ENCODE peak calls at places on chromosomes 16 and 17, in four cellular contexts. N, J, H and G are unnamed samples.

GRCh38 chr16:188674-189073 is 8.4 kb downstream of the HBQ1 start:
- DNase-seq in N (no peak), J (peak; percentile 33), H (no peak), G (peak; percentile 52)

GRCh38 chr16:89565506-89566372 is 5.3 kb downstream of the RPL13 start:
- DNase-seq in H (peak; percentile 32), N (no peak), J (peak; percentile 85), G (no peak)

GRCh38 chr17:45234641-45235040 is 13.0 kb downstream of the FMNL1 start:
- DNase-seq in J (peak; percentile 90), H (no peak), N (no peak), G (peak; percentile 56)

GRCh38 chr17:62965649-62966425 is at the start of gene TANC2:
- DNase-seq in J (peak; percentile 88), H (peak; percentile 76), N (peak; percentile 57), G (peak; percentile 87)

GRCh38 chr16:1258906-1259759 is 3.3 kb downstream of the TPSD1 start:
- DNase-seq in J (peak; percentile 45), N (no peak), H (no peak), G (no peak)

GRCh38 chr16:71474864-71475263 is 12.8 kb upstream of the ZNF23 start:
- DNase-seq in N (no peak), H (peak; percentile 92), J (no peak), G (no peak)

GRCh38 chr16:25988089-25988488 is 296.3 kb downstream of the HS3ST4 start:
- DNase-seq in J (peak; percentile 4), N (no peak), H (no peak), G (no peak)

GRCh38 chr16:68233085-68233834 is 2.7 kb downstream of the ESRP2 start:
- DNase-seq in H (no peak), J (no peak), N (no peak), G (no peak)

GRCh38 chr16:25006504-25007055 is 8.6 kb downstream of the ARHGAP17 start:
- DNase-seq in N (no peak), H (peak; percentile 55), J (no peak), G (no peak)

GRCh38 chr16:49458221-49458620 is 84.6 kb downstream of the C16orf78 start:
- DNase-seq in N (no peak), J (no peak), H (no peak), G (no peak)

GRCh38 chr17:7842380-7842949 is 8.4 kb downstream of the KDM6B start:
- DNase-seq in J (no peak), H (peak; percentile 95), N (no peak), G (peak; percentile 86)

GRCh38 chr17:6147054-6147453 is 76.9 kb downstream of the WSCD1 start:
- DNase-seq in N (no peak), H (no peak), J (no peak), G (no peak)

GRCh38 chr17:41521574-41522261 is 3.0 kb upstream of the KRT15 start:
- DNase-seq in N (no peak), H (peak; percentile 87), J (peak; percentile 65), G (no peak)

GRCh38 chr16:50613281-50613991 is 65.2 kb downstream of the NKD1 start:
- DNase-seq in N (no peak), J (no peak), H (no peak), G (no peak)

GRCh38 chr17:35768796-35769195 is 8.1 kb downstream of the C17orf50 start:
- DNase-seq in H (no peak), N (no peak), J (no peak), G (no peak)

GRCh38 chr16:30786115-30786935 is 680 bp downstream of the ZNF629 start:
- DNase-seq in J (peak; percentile 72), N (no peak), H (peak; percentile 45), G (no peak)

GRCh38 chr16:50593410-50594139 is 45.4 kb downstream of the NKD1 start:
- DNase-seq in J (peak; percentile 87), N (no peak), H (no peak), G (no peak)

GRCh38 chr16:11697319-11697718 is 29.1 kb downstream of the SNN start:
- DNase-seq in H (no peak), J (no peak), N (no peak), G (no peak)

GRCh38 chr17:3613139-3613538 is 3.9 kb upstream of the TRPV1 start:
- DNase-seq in N (no peak), H (no peak), J (no peak), G (no peak)

GRCh38 chr17:76585649-76586593 is at the start of gene ST6GALNAC2:
- DNase-seq in N (peak; percentile 32), H (no peak), J (peak; percentile 56), G (no peak)

GRCh38 chr16:14364386-14365199 is 265.5 kb downstream of the PARN start:
- DNase-seq in N (no peak), H (peak; percentile 96), J (peak; percentile 30), G (no peak)

GRCh38 chr16:48901712-48902374 is 291.9 kb upstream of the N4BP1 start:
- DNase-seq in H (no peak), J (peak; percentile 53), N (no peak), G (no peak)

GRCh38 chr17:5817475-5818395 is 233.4 kb upstream of the NLRP1 start:
- DNase-seq in N (no peak), H (no peak), J (no peak), G (no peak)

GRCh38 chr16:82544378-82544777 is 82.4 kb upstream of the CDH13 start:
- DNase-seq in J (no peak), H (no peak), N (no peak), G (no peak)

GRCh38 chr17:7839890-7840260 is 5.9 kb downstream of the KDM6B start:
- DNase-seq in N (no peak), J (peak; percentile 14), H (peak; percentile 21), G (no peak)

GRCh38 chr17:75430159-75430748 is 24.8 kb upstream of the GRB2 start:
- DNase-seq in N (no peak), J (peak; percentile 87), H (peak; percentile 92), G (no peak)

GRCh38 chr17:79685121-79685520 is 45.6 kb upstream of the ENPP7 start:
- DNase-seq in J (no peak), N (no peak), H (no peak), G (no peak)

GRCh38 chr16:65756163-65756562 is 610.3 kb upstream of the CDH5 start:
- DNase-seq in J (no peak), N (no peak), H (no peak), G (no peak)

GRCh38 chr17:72390675-72391501 is 270.1 kb downstream of the SOX9 start:
- DNase-seq in H (peak; percentile 78), N (no peak), J (no peak), G (no peak)

GRCh38 chr17:49031965-49032928 is 35.1 kb downstream of the IGF2BP1 start:
- DNase-seq in N (no peak), H (peak; percentile 43), J (peak; percentile 93), G (peak; percentile 41)

GRCh38 chr17:17089796-17090641 is 47.8 kb downstream of the MPRIP start:
- DNase-seq in N (peak; percentile 4), H (no peak), J (no peak), G (no peak)

GRCh38 chr17:17091276-17091675 is 49.0 kb downstream of the MPRIP start:
- DNase-seq in H (no peak), J (no peak), N (peak; percentile 10), G (no peak)

GRCh38 chr17:17091856-17092756 is 49.8 kb downstream of the MPRIP start:
- DNase-seq in N (no peak), J (no peak), H (no peak), G (no peak)

GRCh38 chr17:17089206-17089550 is 46.9 kb downstream of the MPRIP start:
- DNase-seq in N (peak; percentile 8), J (no peak), H (no peak), G (no peak)

DNA sequence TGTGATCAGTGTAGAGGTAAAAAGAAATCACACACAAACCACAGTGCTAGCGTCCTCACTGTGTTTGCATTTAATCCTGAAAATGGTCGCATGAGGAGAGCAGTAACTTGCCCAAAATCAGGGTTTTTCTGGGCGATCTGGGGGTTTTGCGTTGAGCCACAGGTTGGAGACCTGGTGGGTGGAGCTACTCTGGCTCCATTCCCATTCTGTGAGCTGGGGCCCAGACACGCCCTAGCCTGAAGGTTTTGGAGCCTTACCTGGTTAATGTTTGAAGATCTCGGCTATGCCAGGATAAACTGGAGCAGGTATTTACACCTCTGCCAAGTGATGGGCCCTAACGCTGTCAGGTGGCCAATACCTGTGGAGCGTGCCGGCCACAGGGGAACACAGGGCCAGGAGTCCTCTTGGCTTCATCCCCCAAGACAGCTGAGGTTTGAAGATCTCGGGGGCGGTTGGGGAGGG is 48.4 kb downstream of the MPRIP start:
- DNase-seq in N (peak; percentile 8), H (no peak), J (no peak), G (no peak)
- H3K4me1 ChIP-seq in N (no peaks in the 10 kb centered on the region), H (peaks cover under 1% of the 10 kb centered on the region), J (peaks cover 35% of the 10 kb centered on the region), G (no peaks in the 10 kb centered on the region)

DNA sequence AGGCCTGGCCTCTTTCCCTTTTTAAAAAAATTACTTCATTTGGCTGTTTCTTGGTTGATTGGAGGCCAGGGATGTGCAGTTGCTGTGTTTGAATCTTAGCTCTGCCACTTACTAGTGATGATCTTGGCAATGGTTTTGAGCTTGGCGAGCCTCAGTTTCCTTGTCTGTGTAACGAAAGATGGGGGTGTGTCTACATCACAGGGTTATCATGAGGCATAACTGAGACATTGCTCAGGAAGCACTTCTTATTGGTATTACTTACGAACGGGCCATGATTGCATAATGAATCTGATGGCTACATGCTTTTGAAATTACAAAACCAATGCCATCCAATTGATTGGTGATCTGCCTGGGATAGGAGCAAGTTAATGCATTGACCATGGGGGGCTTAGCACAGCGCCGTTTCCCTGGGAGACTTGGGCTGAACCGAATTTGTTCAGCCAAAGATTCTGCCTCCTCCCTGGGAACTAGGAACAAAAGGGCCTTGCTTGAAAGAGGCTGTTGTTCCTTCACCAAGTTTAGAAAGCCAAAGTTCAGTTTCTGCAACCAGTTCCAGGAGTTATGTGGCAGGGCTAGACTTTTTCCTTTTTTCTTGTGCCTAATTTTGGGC is 21.8 kb downstream of the CMIP start:
- DNase-seq in N (no peak), J (no peak), H (peak; percentile 55), G (no peak)
- H3K4me1 ChIP-seq in N (no peaks in the 10 kb centered on the region), J (peaks cover 5% of the 10 kb centered on the region), H (no peaks in the 10 kb centered on the region), G (peaks cover 34% of the 10 kb centered on the region)

GRCh38 chr16:75246504-75247205 is 4.8 kb downstream of the BCAR1 start:
- DNase-seq in N (no peak), J (no peak), H (peak; percentile 88), G (no peak)

GRCh38 chr16:75244225-75244792 is 7.1 kb downstream of the BCAR1 start:
- DNase-seq in N (no peak), H (peak; percentile 70), J (no peak), G (no peak)

GRCh38 chr16:75247249-75247648 is 4.2 kb downstream of the BCAR1 start:
- DNase-seq in J (no peak), H (no peak), N (no peak), G (no peak)

GRCh38 chr16:75243667-75244224 is 7.7 kb downstream of the BCAR1 start:
- DNase-seq in J (no peak), H (no peak), N (no peak), G (no peak)

GRCh38 chr16:75244844-75245758 is 6.3 kb downstream of the BCAR1 start:
- DNase-seq in N (peak; percentile 65), H (peak; percentile 97), J (peak; percentile 81), G (no peak)
- H3K4me1 ChIP-seq in N (peaks cover 6% of the 10 kb centered on the region), H (peaks cover 69% of the 10 kb centered on the region), J (peaks cover 47% of the 10 kb centered on the region), G (no peaks in the 10 kb centered on the region)

DNA sequence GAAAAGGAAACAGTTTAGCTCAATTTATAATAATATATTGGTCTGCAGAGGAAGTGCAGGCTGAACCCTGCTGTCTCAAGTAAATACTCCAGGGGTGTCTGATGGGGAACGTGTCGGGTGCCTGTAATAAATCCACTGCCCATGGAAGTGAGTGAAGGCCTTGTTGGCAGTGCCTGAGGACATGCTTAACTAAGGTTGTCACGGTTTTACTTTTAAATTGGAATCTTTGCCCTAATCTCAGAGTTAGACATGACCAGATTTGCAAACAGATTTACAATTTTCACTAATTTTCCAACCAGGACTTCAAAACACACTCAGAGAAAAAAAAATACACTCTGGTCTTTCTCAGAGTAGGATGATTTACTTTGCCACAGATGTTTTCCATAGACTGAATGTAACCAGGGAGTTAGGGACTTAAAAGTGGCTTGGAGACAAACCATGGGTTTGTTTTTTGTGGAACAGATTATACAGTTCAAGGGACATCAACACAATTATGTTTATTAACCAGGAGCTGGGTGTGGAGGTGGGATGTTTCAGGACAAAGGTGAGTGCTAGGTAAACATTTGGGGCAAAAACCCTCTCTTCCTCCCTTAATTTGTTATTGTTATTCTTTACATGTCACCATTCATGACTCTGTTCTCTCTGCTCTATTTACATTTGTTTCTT is 144.5 kb downstream of the FTO start:
- DNase-seq in H (no peak), N (no peak), J (no peak), G (no peak)
- H3K4me1 ChIP-seq in H (no peaks in the 10 kb centered on the region), N (no peaks in the 10 kb centered on the region), J (peaks cover 17% of the 10 kb centered on the region), G (no peaks in the 10 kb centered on the region)